ENCODE peak calls at places on chromosomes 16 and 17, in four cellular contexts. H, L, O and C are unnamed samples.

GRCh38 chr16:89368604-89369249 is 121.6 kb downstream of the ANKRD11 start:
- DNase-seq in L (no peak), H (no peak), O (no peak), C (no peak)

GRCh38 chr17:385195-385835 is 32.7 kb upstream of the RPH3AL start:
- DNase-seq in O (peak; percentile 84), H (no peak), L (peak; percentile 63), C (peak; percentile 44)

GRCh38 chr17:80152057-80152831 is 5.3 kb upstream of the EIF4A3 start:
- DNase-seq in O (no peak), L (peak; percentile 4), H (peak; percentile 98), C (no peak)

GRCh38 chr17:5561736-5562135 is 22.6 kb downstream of the NLRP1 start:
- DNase-seq in L (no peak), O (no peak), H (no peak), C (no peak)

GRCh38 chr17:83067071-83067717 is 12.2 kb upstream of the METRNL start:
- DNase-seq in L (no peak), O (peak; percentile 48), H (no peak), C (peak; percentile 12)

GRCh38 chr16:82156761-82157654 is 13.0 kb downstream of the MPHOSPH6 start:
- DNase-seq in L (no peak), O (no peak), H (no peak), C (no peak)

GRCh38 chr17:47789611-47790520 is 31.7 kb downstream of the OSBPL7 start:
- DNase-seq in H (no peak), O (peak; percentile 72), L (peak; percentile 73), C (no peak)

GRCh38 chr16:88649924-88650748 is 717 bp downstream of the CYBA start:
- DNase-seq in O (no peak), L (peak; percentile 46), H (peak; percentile 92), C (no peak)

GRCh38 chr16:3780570-3780969 is 63.2 kb upstream of the TRAP1 start:
- DNase-seq in O (no peak), H (peak; percentile 56), L (no peak), C (no peak)

GRCh38 chr16:54526087-54526486 is 239.5 kb upstream of the IRX3 start:
- DNase-seq in O (no peak), H (no peak), L (no peak), C (no peak)

GRCh38 chr16:70395345-70395901 is 43.5 kb downstream of the ST3GAL2 start:
- DNase-seq in H (peak; percentile 81), O (peak; percentile 87), L (peak; percentile 93), C (no peak)

GRCh38 chr16:77273-77806 is 685 bp upstream of the MPG start:
- DNase-seq in O (peak; percentile 77), L (peak; percentile 52), H (peak; percentile 71), C (peak; percentile 64)

GRCh38 chr16:79096246-79096645 is 504.3 kb downstream of the MAF start:
- DNase-seq in L (no peak), O (no peak), H (no peak), C (no peak)

GRCh38 chr17:82598256-82599011 is 49.8 kb downstream of the WDR45B start:
- DNase-seq in H (no peak), O (no peak), L (no peak), C (no peak)

GRCh38 chr16:76428858-76429257 is 151.7 kb downstream of the CNTNAP4 start:
- DNase-seq in O (no peak), L (no peak), H (peak; percentile 19), C (no peak)

GRCh38 chr16:84989791-84990620 is 21.3 kb downstream of the ZDHHC7 start:
- DNase-seq in O (peak; percentile 28), L (no peak), H (no peak), C (no peak)

GRCh38 chr17:80795090-80795609 is 196.5 kb upstream of the CHMP6 start:
- DNase-seq in O (no peak), H (no peak), L (no peak), C (no peak)

GRCh38 chr17:73710095-73710592 is 65.9 kb upstream of the SDK2 start:
- DNase-seq in O (no peak), H (peak; percentile 64), L (peak; percentile 87), C (no peak)

GRCh38 chr17:36848008-36848902 is 89.0 kb upstream of the LHX1 start:
- DNase-seq in H (no peak), L (no peak), O (no peak), C (no peak)

GRCh38 chr17:61057257-61057656 is 342.4 kb upstream of the TBX2 start:
- DNase-seq in H (no peak), O (no peak), L (no peak), C (no peak)

GRCh38 chr17:61053469-61053868 is 346.2 kb upstream of the TBX2 start:
- DNase-seq in L (no peak), O (no peak), H (no peak), C (no peak)

GRCh38 chr17:61058066-61058465 is 341.6 kb upstream of the TBX2 start:
- DNase-seq in H (no peak), O (no peak), L (no peak), C (no peak)

GRCh38 chr17:61048398-61049106 is 351.1 kb upstream of the TBX2 start:
- DNase-seq in H (no peak), L (no peak), O (no peak), C (no peak)

GRCh38 chr17:61054430-61054829 is 345.2 kb upstream of the TBX2 start:
- DNase-seq in L (no peak), H (no peak), O (no peak), C (no peak)
- TF ChIP-seq CTCF in L (no peak), H (no peak), O (no peak), C (no peak)

GRCh38 chr17:45292696-45293412 is 24.0 kb downstream of the MAP3K14 start:
- DNase-seq in O (peak; percentile 63), L (no peak), H (no peak), C (no peak)

GRCh38 chr17:45294506-45294905 is 22.3 kb downstream of the MAP3K14 start:
- DNase-seq in L (no peak), O (peak; percentile 45), H (no peak), C (no peak)

GRCh38 chr17:45291170-45291805 is 25.5 kb downstream of the MAP3K14 start:
- DNase-seq in O (peak; percentile 64), H (peak; percentile 55), L (no peak), C (no peak)

GRCh38 chr17:45296003-45296832 is 20.6 kb downstream of the MAP3K14 start:
- DNase-seq in L (no peak), O (no peak), H (peak; percentile 93), C (no peak)

GRCh38 chr17:45293413-45294211 is 23.2 kb downstream of the MAP3K14 start:
- DNase-seq in L (no peak), O (peak; percentile 95), H (peak; percentile 82), C (peak; percentile 93)
- TF ChIP-seq CTCF in L (no peak), O (no peak), H (peak; percentile 1), C (no peak)

GRCh38 chr17:16923097-16923903 is 48.6 kb downstream of the TNFRSF13B start:
- DNase-seq in O (peak; percentile 27), H (no peak), L (peak; percentile 6), C (no peak)

GRCh38 chr17:16924701-16925440 is 47.0 kb downstream of the TNFRSF13B start:
- DNase-seq in L (peak; percentile 3), H (no peak), O (no peak), C (no peak)

GRCh38 chr17:16920628-16921020 is 51.3 kb downstream of the TNFRSF13B start:
- DNase-seq in O (peak; percentile 23), H (no peak), L (peak; percentile 1), C (no peak)

GRCh38 chr17:16923904-16924700 is 47.8 kb downstream of the TNFRSF13B start:
- DNase-seq in L (peak; percentile 5), H (no peak), O (peak; percentile 34), C (no peak)

GRCh38 chr17:16922386-16923096 is 49.4 kb downstream of the TNFRSF13B start:
- DNase-seq in L (no peak), O (no peak), H (peak; percentile 32), C (no peak)
- TF ChIP-seq CTCF in L (no peak), O (no peak), H (no peak), C (no peak)

GRCh38 chr16:2004795-2005517 is 4.7 kb downstream of the ZNF598 start:
- DNase-seq in O (peak; percentile 61), H (no peak), L (no peak), C (no peak)

GRCh38 chr16:2003827-2004641 is 5.6 kb downstream of the ZNF598 start:
- DNase-seq in O (peak; percentile 98), L (peak; percentile 99), H (peak; percentile 85), C (peak; percentile 71)

GRCh38 chr16:2006317-2006716 is 3.3 kb downstream of the ZNF598 start:
- DNase-seq in O (peak; percentile 46), L (no peak), H (no peak), C (no peak)

GRCh38 chr16:2007081-2007836 is 2.4 kb downstream of the ZNF598 start:
- DNase-seq in L (no peak), O (peak; percentile 51), H (no peak), C (no peak)

DNA sequence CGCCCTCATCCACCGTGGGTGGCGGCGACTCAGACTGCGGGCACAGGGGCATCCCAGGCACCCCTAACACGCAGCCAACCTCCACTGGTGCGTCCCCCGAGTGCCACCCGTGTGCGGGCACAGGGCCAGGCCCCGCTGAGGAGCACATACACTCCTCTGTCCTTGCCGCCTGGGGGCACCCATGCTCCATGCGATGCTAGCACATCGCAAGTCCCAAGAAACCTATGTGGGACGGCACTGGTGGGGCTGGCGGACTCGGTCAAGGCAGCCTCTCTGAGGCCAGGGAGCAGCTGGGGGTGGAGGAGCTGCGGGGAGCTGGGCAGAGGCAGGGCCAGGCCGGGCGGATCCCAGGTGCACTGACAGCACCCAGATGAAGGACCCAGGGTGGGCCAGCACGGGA is 4.0 kb downstream of the ZNF598 start:
- DNase-seq in L (peak; percentile 59), H (no peak), O (peak; percentile 75), C (no peak)
- TF ChIP-seq CTCF in L (no peak), H (no peak), O (peak; percentile 9), C (no peak)

DNA sequence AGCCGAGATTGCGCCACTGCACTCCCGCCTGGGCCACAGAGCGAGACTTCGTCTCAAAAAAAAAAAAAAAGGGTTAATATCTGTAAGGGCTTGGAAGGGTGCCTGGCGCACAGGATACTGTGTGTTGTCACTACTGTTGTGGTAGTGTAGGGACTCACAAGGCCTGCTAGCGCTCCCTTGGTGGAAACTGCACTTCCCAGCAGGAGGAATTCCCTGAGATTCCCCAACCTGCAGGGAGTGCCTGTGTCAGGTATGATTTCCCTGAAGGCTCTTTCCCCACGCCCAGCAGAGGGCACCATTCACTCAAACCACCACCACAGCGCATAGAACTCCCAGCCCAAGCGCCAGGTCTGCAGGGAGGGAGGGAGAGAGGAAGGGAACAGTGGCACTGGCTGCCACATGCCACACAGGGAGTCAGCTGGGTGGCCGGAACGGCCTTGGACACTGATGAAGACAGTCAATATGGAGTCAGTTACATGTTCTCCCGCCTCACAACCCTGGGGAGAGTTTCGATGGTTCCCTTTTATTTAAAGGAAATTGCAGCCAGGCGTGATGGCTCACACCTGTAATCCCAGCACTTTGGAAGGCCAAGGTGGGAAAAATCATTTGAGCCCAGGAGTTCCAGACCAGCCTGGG is 32.7 kb upstream of the CDH1 start:
- DNase-seq in O (peak; percentile 53), H (peak; percentile 78), L (peak; percentile 93), C (peak; percentile 26)
- TF ChIP-seq CTCF in O (peak; percentile 26), H (peak; percentile 92), L (peak; percentile 62), C (peak; percentile 38)

GRCh38 chr17:6640536-6641373 is at the start of the genes KIAA0753 and TXNDC17:
- DNase-seq in O (peak; percentile 96), H (peak; percentile 91), L (peak; percentile 92), C (peak; percentile 89)
- TF ChIP-seq CTCF in O (no peak), H (no peak), L (no peak), C (no peak)